ENCODE peak calls at places on chromosomes 13 and 19, in five cellular contexts. I, G, M, F and K are unnamed samples.

GRCh38 chr13:94966380-94966779 is 254.0 kb upstream of the SOX21 start:
- DNase-seq in I (no peak), G (peak; percentile 52), M (no peak), F (no peak), K (no peak)

GRCh38 chr19:33325920-33326319 is 23.6 kb upstream of the CEBPA start:
- DNase-seq in I (no peak), G (no peak), M (no peak), F (no peak), K (no peak)

GRCh38 chr13:31485651-31486051 is 253.7 kb upstream of the RXFP2 start:
- DNase-seq in I (peak; percentile 43), G (no peak), M (no peak), F (no peak), K (peak; percentile 35)

GRCh38 chr13:44267966-44268365 is 105.7 kb upstream of the SERP2 start:
- DNase-seq in I (no peak), G (no peak), M (no peak), F (no peak), K (no peak)

GRCh38 chr19:2503521-2504109 is 27.7 kb downstream of the GADD45B start:
- DNase-seq in I (peak; percentile 88), G (no peak), M (no peak), F (peak; percentile 48), K (peak; percentile 34)

GRCh38 chr13:93878675-93879074 is 600.8 kb downstream of the DCT start:
- DNase-seq in I (no peak), G (no peak), M (no peak), F (no peak), K (no peak)

GRCh38 chr19:15072930-15073647 is 8.9 kb upstream of the OR1I1 start:
- DNase-seq in I (peak; percentile 32), G (peak; percentile 7), M (no peak), F (no peak), K (peak; percentile 80)

GRCh38 chr13:19927117-19927734 is 31.3 kb upstream of the ZMYM2 start:
- DNase-seq in I (peak; percentile 11), G (peak; percentile 22), M (no peak), F (no peak), K (no peak)

GRCh38 chr19:55526216-55527196 is 10.4 kb downstream of the SBK2 start:
- DNase-seq in I (peak; percentile 75), G (no peak), M (no peak), F (peak; percentile 84), K (no peak)

GRCh38 chr19:56423276-56423984 is 19.3 kb downstream of the ZNF583 start:
- DNase-seq in I (no peak), G (no peak), M (no peak), F (no peak), K (no peak)

GRCh38 chr13:66014757-66015156 is 1215.4 kb downstream of the PCDH9 start:
- DNase-seq in I (no peak), G (no peak), M (no peak), F (no peak), K (no peak)

GRCh38 chr19:14614099-14614412 is 31.2 kb downstream of the CLEC17A start:
- DNase-seq in I (no peak), G (no peak), M (no peak), F (peak; percentile 63), K (no peak)

GRCh38 chr19:18109731-18110671 is 12.4 kb downstream of the MAST3 start:
- DNase-seq in I (peak; percentile 81), G (peak; percentile 76), M (peak; percentile 42), F (peak; percentile 85), K (peak; percentile 75)

GRCh38 chr19:47707135-47707925 is 5.9 kb upstream of the EHD2 start:
- DNase-seq in I (peak; percentile 89), G (peak; percentile 88), M (peak; percentile 78), F (peak; percentile 83), K (peak; percentile 87)

GRCh38 chr13:20461481-20461859 is 64.2 kb downstream of the CRYL1 start:
- DNase-seq in I (no peak), G (no peak), M (peak; percentile 19), F (no peak), K (no peak)

DNA sequence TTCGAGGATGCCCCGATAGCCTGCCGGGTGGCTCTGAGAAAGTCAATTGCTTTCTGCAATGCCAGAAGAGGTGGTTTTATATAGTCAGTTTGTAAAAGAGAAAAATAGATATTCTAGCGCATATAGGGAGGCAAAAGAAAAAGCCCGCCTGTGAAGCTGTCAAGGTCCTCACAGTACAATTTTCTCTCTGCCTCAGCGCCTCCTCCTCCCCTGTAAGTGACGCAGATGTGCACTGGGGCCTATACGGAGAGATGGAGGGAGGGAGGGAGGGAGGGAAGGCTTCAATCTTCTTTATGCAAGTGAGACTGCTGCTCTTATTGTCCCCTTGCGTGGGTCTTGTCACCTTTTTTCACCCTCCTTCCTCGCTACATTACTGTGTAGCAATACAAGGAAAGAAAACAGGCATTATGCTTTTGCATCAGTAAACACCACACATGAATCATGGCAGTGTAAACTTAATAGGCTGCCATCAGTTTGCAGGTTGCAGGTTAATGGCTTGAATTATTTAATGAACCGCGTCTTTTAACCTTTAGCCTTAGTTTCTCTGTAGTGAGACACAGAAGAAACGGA is at the start of gene KLHL1:
- DNase-seq in I (no peak), G (peak; percentile 28), M (no peak), F (no peak), K (no peak)
- H3K4me3 ChIP-seq in I (no peak within 1 kb of the TSS), G (peak within 1 kb of the TSS; percentile 65), M (no peak within 1 kb of the TSS), F (no peak within 1 kb of the TSS), K (no peak within 1 kb of the TSS)

DNA sequence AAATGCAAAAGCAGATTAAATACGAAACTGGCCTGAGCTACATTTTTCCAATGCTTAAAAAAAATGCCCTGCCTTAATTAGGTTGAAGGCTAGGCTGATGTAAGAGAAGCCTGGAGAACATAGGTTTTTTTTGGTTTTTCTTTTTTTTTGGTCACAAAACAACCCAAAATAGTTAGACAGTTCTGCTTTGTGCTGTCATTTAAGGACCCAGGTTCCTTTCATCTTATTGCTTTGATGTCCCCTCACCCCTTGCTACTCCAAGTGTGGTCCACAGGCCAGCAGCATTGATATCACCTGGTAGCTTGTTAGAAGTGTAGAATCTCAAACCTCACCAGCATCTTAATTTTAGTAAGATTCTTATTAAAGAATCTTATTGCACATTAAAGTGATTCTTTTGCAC is 14.4 kb downstream of the TDRD3 start:
- DNase-seq in I (no peak), G (no peak), M (no peak), F (no peak), K (no peak)
- H3K4me1 ChIP-seq in I (no peaks in the 10 kb centered on the region), G (peaks cover 4% of the 10 kb centered on the region), M (peaks cover 9% of the 10 kb centered on the region), F (peaks cover 19% of the 10 kb centered on the region), K (peaks cover 9% of the 10 kb centered on the region)

GRCh38 chr19:49064768-49065611 is at the start of gene NTF4:
- DNase-seq in I (peak; percentile 83), G (peak; percentile 88), M (no peak), F (peak; percentile 58), K (peak; percentile 92)
- H3K4me3 ChIP-seq in I (peak within 1 kb of the TSS; percentile 25), G (peak within 1 kb of the TSS; percentile 38), M (no peak within 1 kb of the TSS), F (peak within 1 kb of the TSS; percentile 39), K (peak within 1 kb of the TSS; percentile 38)

GRCh38 chr19:11195681-11196080 is 1.7 kb downstream of the KANK2 start:
- DNase-seq in I (no peak), G (no peak), M (no peak), F (no peak), K (no peak)
- H3K4me1 ChIP-seq in I (peaks cover 25% of the 10 kb centered on the region), G (no peaks in the 10 kb centered on the region), M (peaks cover 16% of the 10 kb centered on the region), F (peaks cover 66% of the 10 kb centered on the region), K (no peaks in the 10 kb centered on the region)

DNA sequence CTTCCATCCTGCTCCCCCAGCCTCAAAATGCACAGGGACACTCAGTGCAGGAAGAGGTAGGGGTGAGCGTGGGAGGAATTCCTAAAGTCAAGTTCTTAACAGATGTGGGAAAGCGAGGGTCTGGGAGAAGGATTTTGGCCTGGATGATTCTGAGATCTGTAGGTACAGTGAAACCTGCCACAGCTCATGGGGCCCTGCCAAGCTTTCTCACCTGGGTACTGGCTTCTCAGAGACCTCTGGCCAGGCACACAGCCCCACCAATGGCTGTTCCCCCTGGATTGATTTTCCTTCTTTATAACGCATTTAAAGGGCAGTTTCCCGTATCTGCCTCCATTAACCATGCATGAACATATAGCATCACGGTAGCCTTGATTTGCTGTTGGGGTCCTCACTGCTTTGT is 47.0 kb upstream of the GSX1 start:
- DNase-seq in I (no peak), G (no peak), M (no peak), F (no peak), K (no peak)
- H3K4me3 ChIP-seq in I (no peak overlapping the region), G (no peak overlapping the region), M (no peak overlapping the region), F (no peak overlapping the region), K (no peak overlapping the region)

GRCh38 chr19:5711025-5711424 is 8.9 kb downstream of the LONP1 start:
- DNase-seq in I (no peak), G (no peak), M (no peak), F (no peak), K (no peak)
- H3K4me1 ChIP-seq in I (no peaks in the 10 kb centered on the region), G (no peaks in the 10 kb centered on the region), M (peaks cover 3% of the 10 kb centered on the region), F (no peaks in the 10 kb centered on the region), K (no peaks in the 10 kb centered on the region)

GRCh38 chr19:38337360-38337653 is 1.7 kb downstream of the CATSPERG start:
- DNase-seq in I (no peak), G (no peak), M (no peak), F (no peak), K (no peak)
- H3K4me3 ChIP-seq in I (peak overlapping the region; percentile 37), G (peak overlapping the region; percentile 67), M (peak overlapping the region; percentile 72), F (peak overlapping the region; percentile 65), K (peak overlapping the region; percentile 93)

GRCh38 chr13:97250560-97250959 is 28.4 kb downstream of the MBNL2 start:
- DNase-seq in I (no peak), G (no peak), M (no peak), F (no peak), K (no peak)

GRCh38 chr13:97249093-97249787 is 27.1 kb downstream of the MBNL2 start:
- DNase-seq in I (no peak), G (no peak), M (no peak), F (no peak), K (no peak)

GRCh38 chr13:97252735-97253134 is 30.6 kb downstream of the MBNL2 start:
- DNase-seq in I (no peak), G (no peak), M (no peak), F (no peak), K (no peak)

GRCh38 chr13:97248243-97248642 is 26.1 kb downstream of the MBNL2 start:
- DNase-seq in I (no peak), G (no peak), M (no peak), F (no peak), K (no peak)

GRCh38 chr13:97249797-97250495 is 27.8 kb downstream of the MBNL2 start:
- DNase-seq in I (no peak), G (no peak), M (no peak), F (no peak), K (no peak)
- H3K4me1 ChIP-seq in I (peaks cover 31% of the 10 kb centered on the region), G (peaks cover 4% of the 10 kb centered on the region), M (no peaks in the 10 kb centered on the region), F (peaks cover 49% of the 10 kb centered on the region), K (peaks cover 32% of the 10 kb centered on the region)

GRCh38 chr19:1253514-1254080 is 5.2 kb downstream of the MIDN start:
- DNase-seq in I (peak; percentile 88), G (no peak), M (no peak), F (no peak), K (peak; percentile 95)
- H3K4me3 ChIP-seq in I (no peak overlapping the region), G (no peak overlapping the region), M (peak overlapping the region; percentile 38), F (peak overlapping the region; percentile 77), K (peak overlapping the region; percentile 62)